ENCODE peak calls at places on chromosomes 4 and X, in four cellular contexts. O is left lung; I is testis; D is CD8-positive, alpha-beta T cell. Q is an unnamed sample.

GRCh38 chr4:88958080-88958479 is 98.9 kb downstream of the FAM13A start:
- DNase-seq in I (no peak), O (no peak), D (no peak), Q (no peak)

GRCh38 chr4:156771171-156771837 is 200.3 kb downstream of the PDGFC start:
- DNase-seq in D (no peak), I (no peak), O (peak; percentile 32), Q (peak; percentile 67)

GRCh38 chr4:6393544-6394475 is 78.6 kb downstream of the PPP2R2C start:
- DNase-seq in I (no peak), O (no peak), D (no peak), Q (no peak)

GRCh38 chr4:6345096-6345830 is 75.6 kb downstream of the WFS1 start:
- DNase-seq in O (no peak), I (no peak), D (no peak), Q (no peak)

GRCh38 chr4:186294160-186294559 is 28.2 kb downstream of the F11 start:
- DNase-seq in O (no peak), D (no peak), I (no peak), Q (no peak)

GRCh38 chr4:109462297-109462696 is 28.7 kb downstream of the SEC24B start:
- DNase-seq in O (no peak), D (no peak), I (no peak), Q (no peak)

GRCh38 chr4:55424791-55425190 is 29.0 kb downstream of the TMEM165 start:
- DNase-seq in D (no peak), O (no peak), I (no peak), Q (no peak)

GRCh38 chrX:97847885-97848679 is 964.4 kb downstream of the RPA4 start:
- DNase-seq in I (no peak), O (no peak), D (no peak), Q (no peak)

GRCh38 chrX:39258331-39258730 is 457.1 kb downstream of the MID1IP1 start:
- DNase-seq in I (no peak), D (no peak), O (no peak), Q (peak; percentile 0)

GRCh38 chrX:130091976-130092522 is 18.2 kb downstream of the ELF4 start:
- DNase-seq in I (no peak), D (peak; percentile 77), O (peak; percentile 77), Q (no peak)

GRCh38 chr4:47686294-47686872 is 151.5 kb downstream of the CORIN start:
- DNase-seq in O (peak; percentile 41), D (peak; percentile 34), I (peak; percentile 68), Q (peak; percentile 56)

GRCh38 chr4:6354119-6354518 is 84.5 kb downstream of the WFS1 start:
- DNase-seq in I (no peak), O (no peak), D (no peak), Q (no peak)

GRCh38 chrX:55907968-55908607 is 190.5 kb downstream of the RRAGB start:
- DNase-seq in I (peak; percentile 68), D (peak; percentile 16), O (peak; percentile 41), Q (peak; percentile 63)

GRCh38 chr4:169064281-169064680 is 54.2 kb upstream of the CBR4 start:
- DNase-seq in D (no peak), I (no peak), O (no peak), Q (no peak)

GRCh38 chrX:7486502-7486901 is 338.5 kb upstream of the PUDP start:
- DNase-seq in O (no peak), D (no peak), I (no peak), Q (no peak)

GRCh38 chr4:17544831-17545234 is 29.9 kb downstream of the CLRN2 start:
- DNase-seq in I (no peak), O (no peak), D (no peak), Q (no peak)

GRCh38 chr4:31193516-31193915 is 473.3 kb downstream of the PCDH7 start:
- DNase-seq in I (no peak), O (no peak), D (no peak), Q (no peak)

GRCh38 chrX:55490121-55490520 is 473 bp upstream of the USP51 start:
- DNase-seq in I (peak; percentile 14), O (no peak), D (no peak), Q (no peak)

GRCh38 chr4:118682928-118683327 is 2.3 kb upstream of the METTL14 start:
- DNase-seq in D (no peak), I (no peak), O (no peak), Q (peak; percentile 46)

GRCh38 chr4:13531609-13531998 is 12.7 kb downstream of the NKX3-2 start:
- DNase-seq in I (no peak), D (no peak), O (no peak), Q (no peak)

DNA sequence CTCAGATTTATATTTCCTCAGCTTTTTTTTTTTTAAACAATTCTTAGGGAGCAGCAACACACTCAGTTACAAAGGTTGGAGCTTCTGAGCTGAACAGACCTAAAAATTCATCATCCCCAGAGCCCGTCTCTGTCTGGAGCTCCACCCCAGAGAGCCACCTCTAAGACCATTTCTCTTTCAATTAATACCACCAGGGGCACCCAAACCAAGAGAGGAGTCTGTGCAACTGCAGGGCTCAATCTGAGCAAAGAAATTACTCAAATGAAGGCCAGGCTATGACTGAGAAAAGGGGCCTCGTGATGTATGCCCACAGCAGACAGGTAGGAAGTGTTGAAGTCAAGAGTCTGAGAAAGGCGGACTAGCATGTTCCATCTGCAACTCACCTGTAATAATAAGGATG is 95.5 kb downstream of the C4orf51 start:
- DNase-seq in O (no peak), D (no peak), I (no peak), Q (no peak)
- TF ChIP-seq CTCF in O (no peak), D (no peak), I (no peak), Q (no peak)

GRCh38 chr4:159227984-159228383 is 125.1 kb downstream of the RAPGEF2 start:
- DNase-seq in I (peak; percentile 70), D (no peak), O (peak; percentile 66), Q (peak; percentile 90)
- H3K27ac ChIP-seq in I (peak overlapping the region; percentile 27), D (no peak overlapping the region), O (peak overlapping the region; percentile 51), Q (peak overlapping the region; percentile 99)

GRCh38 chr4:152063301-152064235 is 302.8 kb upstream of the GATB start:
- DNase-seq in I (no peak), O (no peak), D (peak; percentile 17), Q (no peak)
- TF ChIP-seq CTCF in I (no peak), O (no peak), D (peak; percentile 23), Q (no peak)

DNA sequence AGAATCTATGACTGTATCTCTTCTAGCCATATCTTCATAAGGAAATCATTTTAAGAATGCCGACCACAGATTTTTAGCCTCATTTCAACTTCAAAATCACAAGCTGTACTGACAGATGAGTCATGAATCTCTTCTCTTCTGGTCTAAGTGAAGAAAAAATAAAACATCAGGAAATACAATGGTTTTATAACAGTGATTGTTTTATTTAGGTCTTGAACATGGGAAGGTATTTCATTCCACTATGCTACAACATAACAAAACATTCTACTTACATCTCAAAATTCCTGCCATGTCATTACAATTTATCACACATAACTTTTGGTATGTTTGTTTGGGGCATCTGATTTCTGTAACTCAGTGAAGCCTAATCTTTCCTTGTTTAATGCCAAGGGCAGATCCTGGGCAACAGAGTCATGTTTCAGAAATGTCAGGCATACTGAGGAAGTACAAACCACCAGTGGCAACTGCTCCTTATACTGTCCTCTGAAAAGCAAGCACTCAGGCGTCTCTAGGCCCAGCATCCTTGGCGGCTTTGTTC is 325.0 kb downstream of the PDHA2 start:
- DNase-seq in D (no peak), O (no peak), I (no peak), Q (no peak)
- H3K27ac ChIP-seq in D (no peak overlapping the region), O (no peak overlapping the region), I (no peak overlapping the region), Q (no peak overlapping the region)

GRCh38 chrX:51487960-51488267 is 8.5 kb downstream of the NUDT11 start:
- DNase-seq in D (no peak), I (no peak), O (no peak), Q (no peak)
- TF ChIP-seq CTCF in D (no peak), I (no peak), O (no peak), Q (no peak)

DNA sequence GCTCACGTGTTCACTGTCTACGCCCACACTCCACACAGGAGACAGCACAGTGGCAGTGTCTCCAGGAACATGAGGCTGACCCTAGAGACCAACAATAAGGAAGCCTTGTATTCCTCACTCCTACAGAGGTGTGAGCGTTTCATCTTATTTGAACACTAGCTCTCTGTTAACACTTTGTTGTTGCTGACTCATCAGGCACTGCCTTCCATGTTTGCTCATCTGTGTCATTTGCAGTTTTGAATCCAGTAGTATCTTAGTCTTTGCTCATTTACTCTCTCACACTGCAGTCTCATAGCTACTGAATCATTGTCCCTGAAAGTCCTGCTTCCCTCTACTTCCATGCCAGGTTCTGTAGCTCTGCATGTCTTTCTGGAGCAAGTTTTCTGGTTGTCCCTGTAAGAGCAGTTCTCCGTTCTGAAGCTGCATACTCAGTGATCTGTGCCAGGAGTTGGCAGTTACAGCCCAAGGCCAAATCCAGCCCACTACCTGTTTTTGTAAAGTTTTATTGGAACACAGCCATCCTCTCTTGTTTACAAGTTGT is 80.3 kb upstream of the DCLK2 start:
- DNase-seq in I (peak; percentile 26), O (no peak), D (no peak), Q (no peak)
- H3K27ac ChIP-seq in I (no peak overlapping the region), O (no peak overlapping the region), D (no peak overlapping the region), Q (no peak overlapping the region)

GRCh38 chrX:103629295-103630170 is 758 bp downstream of the TCEAL1 start:
- DNase-seq in O (peak; percentile 65), I (peak; percentile 80), D (no peak), Q (peak; percentile 74)
- TF ChIP-seq CTCF in O (no peak), I (peak; percentile 26), D (no peak), Q (peak; percentile 60)

GRCh38 chr4:78058591-78059523 is 1.7 kb downstream of the FRAS1 start:
- DNase-seq in O (peak; percentile 55), D (no peak), I (peak; percentile 31), Q (peak; percentile 60)

GRCh38 chr4:78057600-78058560 is 757 bp downstream of the FRAS1 start:
- DNase-seq in D (no peak), O (peak; percentile 51), I (peak; percentile 42), Q (peak; percentile 55)

GRCh38 chr4:78056265-78057129 is 626 bp upstream of the FRAS1 start:
- DNase-seq in I (peak; percentile 81), O (peak; percentile 65), D (no peak), Q (peak; percentile 90)

GRCh38 chr4:78059524-78059889 is 2.4 kb downstream of the FRAS1 start:
- DNase-seq in D (no peak), O (peak; percentile 51), I (peak; percentile 70), Q (peak; percentile 90)

GRCh38 chr4:78057135-78057599 is at the start of gene FRAS1:
- DNase-seq in I (peak; percentile 26), D (no peak), O (no peak), Q (peak; percentile 53)
- H3K27ac ChIP-seq in I (no peak within 1 kb of the TSS), D (no peak within 1 kb of the TSS), O (no peak within 1 kb of the TSS), Q (peak within 1 kb of the TSS; percentile 64)